ENCODE peak calls at places on chromosome 5, in seven cellular contexts. I, E, T, G, P, R and B are unnamed samples.

GRCh38 chr5:73180561-73180960 is 7.6 kb downstream of the TMEM174 start:
- DNase-seq in T (no peak), I (no peak), P (no peak), E (no peak), R (no peak), G (no peak), B (no peak)

GRCh38 chr5:133680830-133681555 is 68.7 kb upstream of the FSTL4 start:
- DNase-seq in I (no peak), E (no peak), P (no peak), R (no peak), T (no peak), G (no peak), B (no peak)

GRCh38 chr5:12175914-12176585 is 271.8 kb upstream of the CTNND2 start:
- DNase-seq in P (no peak), T (no peak), G (no peak), R (no peak), E (no peak), I (no peak), B (no peak)

GRCh38 chr5:81756016-81756415 is 5.1 kb upstream of the SSBP2 start:
- DNase-seq in I (no peak), E (no peak), R (no peak), G (no peak), P (no peak), T (no peak), B (no peak)

GRCh38 chr5:107594253-107595045 is 76.3 kb downstream of the EFNA5 start:
- DNase-seq in T (peak), E (no peak), I (peak), G (no peak), R (no peak), P (no peak), B (no peak)

GRCh38 chr5:139667001-139667729 is 19.0 kb downstream of the CXXC5 start:
- DNase-seq in G (no peak), E (no peak), R (peak), P (no peak), I (no peak), T (no peak), B (no peak)

GRCh38 chr5:106522296-106522695 is 1148.4 kb downstream of the EFNA5 start:
- DNase-seq in R (no peak), P (no peak), E (peak), I (no peak), G (no peak), T (no peak), B (no peak)

GRCh38 chr5:154771383-154771901 is 16.3 kb downstream of the LARP1 start:
- DNase-seq in P (no peak), G (peak), T (no peak), E (no peak), R (no peak), I (peak), B (no peak)

GRCh38 chr5:82259172-82259800 is 18.9 kb downstream of the RPS23 start:
- DNase-seq in E (peak), P (no peak), T (no peak), R (no peak), G (no peak), I (no peak), B (no peak)

GRCh38 chr5:143480001-143480400 is 76.5 kb upstream of the NR3C1 start:
- DNase-seq in E (no peak), G (no peak), T (no peak), R (no peak), I (no peak), P (no peak), B (no peak)
- TF ChIP-seq POLR2A in E (no peak), G (no peak), T (no peak), R (no peak), I (no peak), P (no peak), B (no peak)

DNA sequence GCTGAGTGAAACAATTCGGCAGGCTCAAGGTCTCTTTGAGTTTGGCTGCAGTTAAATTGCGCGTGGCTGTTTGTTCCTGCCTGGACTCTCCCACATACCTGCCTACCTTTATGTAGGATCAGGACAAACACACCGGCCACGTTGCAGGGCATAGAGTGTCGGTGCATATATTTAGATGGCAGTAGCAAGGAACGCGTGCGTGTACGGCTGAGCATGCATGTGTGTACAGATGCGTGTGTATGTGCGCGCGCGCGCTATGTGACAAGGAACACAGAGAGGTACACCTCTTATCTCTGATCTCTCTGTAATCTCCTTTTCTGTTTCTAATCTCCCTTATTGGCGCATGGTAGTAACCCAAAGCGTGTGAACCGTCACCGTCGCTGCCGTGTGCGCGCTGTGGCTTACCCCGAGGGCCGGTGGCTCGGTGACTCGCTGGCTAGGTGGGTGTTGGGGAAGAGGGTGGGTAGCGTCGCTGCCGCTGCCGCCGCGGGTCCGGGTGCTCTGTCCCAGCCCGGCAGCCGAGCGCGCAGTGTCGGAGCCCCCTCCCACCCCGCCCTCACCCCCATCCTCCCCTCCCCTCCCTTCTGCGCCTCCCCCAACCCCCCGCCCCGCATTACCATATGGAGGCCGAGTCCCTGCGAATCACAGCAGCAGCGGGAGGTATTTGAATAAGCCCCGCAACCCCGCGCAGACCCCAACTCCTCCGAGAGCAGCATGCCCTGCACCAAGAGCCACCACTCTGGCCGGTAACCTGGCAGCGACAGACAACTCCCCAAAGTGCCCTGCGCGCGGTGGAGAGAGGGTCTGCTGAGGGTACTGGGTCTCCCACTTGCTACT is 204.8 kb downstream of the MEF2C start:
- DNase-seq in G (no peak), E (no peak), R (no peak), P (no peak), T (no peak), I (no peak), B (no peak)
- TF ChIP-seq POLR2A in G (no peak), E (no peak), R (no peak), P (no peak), T (no peak), I (no peak), B (no peak)

DNA sequence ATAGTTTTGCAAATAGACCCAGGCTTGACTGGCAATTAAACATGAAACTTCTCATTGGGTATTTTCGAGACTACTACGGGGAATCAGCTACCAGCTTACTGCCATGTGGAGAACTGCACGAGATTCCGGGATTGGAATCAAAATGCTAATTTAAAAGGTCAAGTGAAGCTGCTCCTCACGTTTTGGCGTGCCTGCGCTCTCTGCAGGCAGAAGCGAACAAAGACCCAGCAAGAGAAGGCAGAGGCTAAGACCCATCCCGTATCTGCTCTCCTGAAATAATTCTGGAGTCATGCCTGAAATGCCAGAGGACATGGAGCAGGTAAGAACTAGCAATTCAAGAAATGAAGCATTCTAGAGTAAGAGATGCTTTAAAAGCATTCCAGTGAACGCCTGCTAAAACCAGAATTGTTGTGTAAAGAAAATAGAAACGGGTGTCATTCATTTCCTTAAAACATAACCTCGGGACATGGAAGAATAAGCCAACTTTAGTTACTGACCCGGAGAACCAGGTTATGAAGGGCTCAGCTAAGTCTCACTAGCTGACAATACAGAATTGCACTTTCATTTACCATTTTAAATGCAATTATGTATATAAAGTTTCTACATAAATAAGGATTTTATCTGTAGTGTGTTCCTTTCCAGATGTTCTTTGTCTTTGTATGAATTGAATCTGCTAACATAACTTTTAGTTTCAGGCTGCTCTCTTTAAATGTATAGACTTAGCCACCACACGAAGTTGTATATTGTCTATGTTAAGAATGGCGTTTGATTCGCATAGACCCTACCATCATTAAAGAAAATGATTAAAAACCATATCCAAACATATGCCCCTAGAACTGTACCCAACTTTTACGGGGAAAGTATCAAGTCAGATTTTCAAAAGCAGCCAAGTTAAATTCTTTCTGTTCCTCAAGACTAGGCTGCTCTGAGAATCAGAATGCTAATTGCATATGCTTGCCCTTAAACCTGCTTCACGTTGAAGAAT is 2.0 kb upstream of the MAT2B start:
- DNase-seq in R (peak), I (peak), E (peak), P (peak), T (peak), G (peak), B (no peak)
- TF ChIP-seq POLR2A in R (no peak), I (no peak), E (peak), P (peak), T (peak), G (no peak), B (no peak)

GRCh38 chr5:173883347-173883924 is 4.7 kb upstream of the CPEB4 start:
- DNase-seq in I (no peak), G (no peak), R (no peak), E (no peak), P (no peak), T (no peak), B (no peak)

GRCh38 chr5:173886157-173886556 is 2.0 kb upstream of the CPEB4 start:
- DNase-seq in P (no peak), T (no peak), I (no peak), R (no peak), E (no peak), G (no peak), B (no peak)

GRCh38 chr5:173884402-173885053 is 3.6 kb upstream of the CPEB4 start:
- DNase-seq in T (peak), G (no peak), P (peak), E (no peak), I (no peak), R (no peak), B (no peak)

GRCh38 chr5:173885054-173885443 is 3.1 kb upstream of the CPEB4 start:
- DNase-seq in I (no peak), E (no peak), R (no peak), T (no peak), P (no peak), G (no peak), B (no peak)

DNA sequence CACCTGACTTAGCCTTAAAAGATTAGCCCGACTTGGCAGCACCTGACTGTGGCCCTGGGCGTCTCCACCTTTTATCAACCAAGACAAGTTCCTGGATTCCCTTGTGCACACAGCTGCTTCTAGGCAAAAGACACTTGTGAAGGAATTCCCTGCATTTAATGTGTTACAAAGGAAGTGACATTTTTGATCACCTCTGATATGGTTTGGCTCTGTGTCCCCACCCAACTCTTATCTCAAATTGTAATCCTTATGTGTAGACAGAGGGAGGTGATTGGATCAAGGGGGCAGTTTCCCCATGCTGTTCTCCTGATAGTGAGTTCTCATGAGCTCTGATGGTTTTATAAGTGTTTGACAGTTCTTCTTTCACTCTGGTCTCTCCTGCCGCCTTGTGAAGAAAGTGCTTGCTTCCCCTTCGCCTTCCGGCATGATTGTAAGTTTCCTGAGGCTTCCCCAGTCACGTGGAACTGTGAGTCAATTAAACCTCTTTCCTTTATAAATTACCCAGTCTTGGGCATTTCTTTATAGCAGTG is 2.6 kb upstream of the CPEB4 start:
- DNase-seq in G (no peak), R (no peak), P (peak), E (no peak), I (no peak), T (peak), B (no peak)
- TF ChIP-seq POLR2A in G (no peak), R (no peak), P (peak), E (no peak), I (no peak), T (no peak), B (no peak)

DNA sequence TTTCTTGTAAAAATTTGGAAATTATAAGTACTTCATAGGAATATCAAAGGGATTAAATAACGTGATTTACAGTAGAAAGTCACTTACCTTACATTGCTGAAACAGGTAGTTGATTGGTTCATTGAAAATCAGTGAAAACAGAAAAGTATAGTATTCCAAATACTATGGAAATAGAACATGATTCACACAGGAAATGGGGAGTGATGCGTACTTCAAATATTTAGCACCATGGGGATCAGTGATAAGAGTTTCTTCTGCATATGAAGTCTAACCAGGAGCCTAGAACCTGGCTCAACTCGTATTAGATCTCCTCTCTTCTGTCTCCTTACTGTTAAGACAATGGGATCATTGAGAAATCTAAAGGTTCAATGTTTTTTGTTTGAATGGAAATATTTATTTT is 133.3 kb downstream of the FAM174A start:
- DNase-seq in R (no peak), P (no peak), I (no peak), G (no peak), T (no peak), E (no peak), B (no peak)
- TF ChIP-seq POLR2A in R (no peak), P (no peak), I (no peak), G (no peak), T (no peak), E (no peak), B (no peak)

GRCh38 chr5:43603535-43604363 is 769 bp downstream of the NNT start:
- DNase-seq in G (peak), I (peak), R (peak), P (peak), T (peak), E (no peak), B (no peak)
- TF ChIP-seq POLR2A in G (no peak), I (no peak), R (peak), P (peak), T (peak), E (no peak), B (no peak)

GRCh38 chr5:178155065-178155464 is 1.4 kb upstream of the NHP2 start:
- DNase-seq in T (no peak), E (no peak), P (no peak), G (no peak), R (no peak), I (no peak), B (no peak)

GRCh38 chr5:178150977-178151734 is 2.5 kb downstream of the NHP2 start:
- DNase-seq in E (peak), I (no peak), P (no peak), T (no peak), G (no peak), R (no peak), B (no peak)

GRCh38 chr5:178149199-178149932 is 4.3 kb downstream of the NHP2 start:
- DNase-seq in T (no peak), I (no peak), R (no peak), E (no peak), P (no peak), G (no peak), B (no peak)

GRCh38 chr5:178152491-178153444 is 917 bp downstream of the NHP2 start:
- DNase-seq in G (no peak), R (no peak), I (no peak), E (no peak), P (no peak), T (no peak), B (no peak)

DNA sequence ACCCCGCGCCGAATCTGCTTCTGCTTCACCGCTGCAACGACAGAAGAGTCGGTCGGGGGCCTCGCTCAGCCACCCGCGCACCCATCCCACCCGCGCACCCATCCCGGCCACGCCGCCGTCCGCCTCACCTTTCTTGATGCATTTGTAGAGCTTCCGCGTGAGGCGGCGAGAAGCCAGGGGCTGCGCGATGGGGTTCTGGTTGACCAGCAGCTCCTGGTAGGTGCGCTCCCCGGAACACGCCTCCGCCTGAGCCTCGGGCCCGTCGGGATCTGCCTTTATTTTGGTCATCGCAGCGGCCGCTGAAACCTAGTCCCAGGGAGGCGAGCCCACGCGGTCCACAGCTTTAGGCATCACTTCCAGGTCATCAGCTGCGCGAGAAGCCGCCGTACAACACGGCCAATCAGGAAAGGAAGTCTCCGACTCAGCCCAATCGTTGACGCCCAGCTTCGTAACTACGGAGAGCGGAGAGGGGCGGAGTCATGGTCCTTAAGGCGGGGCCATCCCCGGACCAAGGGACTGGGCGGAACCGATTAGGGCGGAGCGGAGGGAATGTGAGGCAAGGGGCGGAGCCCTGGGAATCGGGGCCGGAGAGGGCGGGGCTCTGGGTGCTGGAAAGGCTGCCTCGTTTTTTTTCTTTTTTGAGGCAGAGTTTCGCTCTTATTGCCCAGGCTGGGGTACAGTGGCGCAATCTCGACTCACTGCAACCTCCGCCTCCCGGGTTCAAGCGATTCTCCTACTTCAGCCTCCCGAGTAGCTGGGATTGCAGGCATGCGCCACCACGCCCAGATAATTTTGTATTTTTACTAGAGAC is at the start of gene NHP2:
- DNase-seq in P (peak), E (peak), T (peak), G (peak), I (peak), R (peak), B (peak)
- TF ChIP-seq POLR2A in P (peak), E (peak), T (peak), G (peak), I (no peak), R (peak), B (peak)

GRCh38 chr5:168288349-168289245 is 2.8 kb upstream of the WWC1 start:
- DNase-seq in P (peak), R (peak), I (no peak), G (peak), E (peak), T (peak), B (no peak)
- TF ChIP-seq POLR2A in P (peak), R (no peak), I (no peak), G (no peak), E (no peak), T (no peak), B (no peak)

DNA sequence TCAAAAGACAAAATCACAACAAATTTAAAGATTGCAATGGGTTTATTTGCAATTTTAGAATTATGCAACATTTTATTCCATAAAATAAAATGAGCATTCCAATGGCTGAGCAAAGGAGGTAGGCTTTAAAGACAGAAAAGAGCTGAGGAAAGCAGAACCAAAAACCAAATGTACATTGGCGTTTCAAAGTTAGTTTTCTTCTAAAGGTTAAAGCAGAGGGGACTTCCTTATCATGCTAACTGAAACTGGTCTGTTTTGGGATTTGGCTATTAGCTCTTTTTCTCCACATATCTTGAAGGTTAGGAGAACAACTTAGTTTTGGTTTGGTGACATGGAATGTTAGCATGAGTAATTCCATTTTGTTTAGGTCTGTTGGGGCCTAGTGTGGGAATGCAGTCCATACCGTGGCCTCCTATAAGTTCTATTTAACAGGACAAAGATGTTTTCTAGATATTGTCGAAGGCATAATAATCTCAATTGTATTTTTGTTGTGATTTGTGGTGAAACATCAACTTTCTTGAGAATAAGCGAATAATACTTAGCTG is 20.3 kb downstream of the DCP2 start:
- DNase-seq in T (no peak), E (no peak), P (no peak), I (no peak), R (no peak), G (no peak), B (no peak)
- TF ChIP-seq POLR2A in T (no peak), E (no peak), P (no peak), I (no peak), R (no peak), G (no peak), B (no peak)

GRCh38 chr5:43123887-43124286 is 3.2 kb downstream of the ZNF131 start:
- DNase-seq in I (no peak), E (no peak), P (no peak), R (no peak), G (no peak), T (no peak), B (no peak)

GRCh38 chr5:43115968-43116367 is 4.7 kb upstream of the ZNF131 start:
- DNase-seq in P (no peak), G (no peak), R (no peak), I (no peak), E (no peak), T (peak), B (no peak)

GRCh38 chr5:43121565-43122484 is 1.1 kb downstream of the ZNF131 start:
- DNase-seq in G (peak), I (no peak), E (peak), P (peak), T (peak), R (peak), B (peak)

GRCh38 chr5:43117092-43117491 is 3.6 kb upstream of the ZNF131 start:
- DNase-seq in I (no peak), T (no peak), R (no peak), E (no peak), P (no peak), G (no peak), B (no peak)

GRCh38 chr5:43120720-43121564 is at the start of gene ZNF131:
- DNase-seq in G (peak), E (peak), I (peak), P (peak), R (peak), T (peak), B (peak)
- TF ChIP-seq POLR2A in G (no peak), E (peak), I (peak), P (peak), R (peak), T (peak), B (peak)